ENCODE peak calls at places on chromosomes 12 and 14, in eight cellular contexts. H is SW480; F is NCI-H2081; O is HTR-8/SVneo; X is foreskin fibroblast; P is GOT3; Y is stimulated activated CD4-positive, alpha-beta T cell treated with anti-CD3 and anti-CD28 coated beads, Interleukin-2, amount 100 ng/mL, for 48 hours; S is NCI-H1092. C is an unnamed sample.

GRCh38 chr14:77153802-77154201 is 12.2 kb upstream of the ZDHHC22 start:
- DNase-seq in Y (no peak), P (no peak), O (no peak), S (no peak), F (no peak), X (no peak), H (no peak), C (no peak)

GRCh38 chr14:52455291-52456088 is 96.8 kb downstream of the TXNDC16 start:
- DNase-seq in O (no peak), P (no peak), S (no peak), F (no peak), H (no peak), Y (no peak), X (peak), C (peak)

GRCh38 chr14:92093320-92093719 is 13.1 kb downstream of the ATXN3 start:
- DNase-seq in Y (no peak), S (no peak), F (peak), P (no peak), H (no peak), O (no peak), X (peak), C (no peak)

GRCh38 chr12:108619369-108620160 is 14.1 kb downstream of the SELPLG start:
- DNase-seq in X (no peak), F (no peak), P (no peak), Y (no peak), O (no peak), H (no peak), S (no peak), C (no peak)

GRCh38 chr12:2776129-2776806 is 18.5 kb upstream of the FKBP4 start:
- DNase-seq in X (no peak), H (no peak), Y (no peak), S (no peak), P (no peak), F (no peak), O (no peak), C (no peak)

GRCh38 chr14:26598081-26598671 is 343 bp upstream of the NOVA1 start:
- DNase-seq in H (peak), O (peak), Y (no peak), S (peak), F (peak), X (peak), P (peak), C (peak)

GRCh38 chr14:56196274-56196673 is 78.1 kb downstream of the PELI2 start:
- DNase-seq in H (no peak), P (no peak), F (no peak), Y (no peak), O (no peak), X (peak), S (no peak), C (no peak)

GRCh38 chr14:95143813-95144620 is 13.3 kb downstream of the DICER1 start:
- DNase-seq in H (no peak), P (no peak), Y (no peak), F (no peak), O (no peak), S (no peak), X (no peak), C (no peak)

GRCh38 chr12:85016423-85016822 is 19.7 kb downstream of the TSPAN19 start:
- DNase-seq in H (peak), F (no peak), P (no peak), X (peak), S (no peak), Y (no peak), O (no peak), C (peak)

GRCh38 chr12:100077367-100077766 is 65.3 kb downstream of the BLTP3B start:
- DNase-seq in Y (no peak), H (no peak), X (peak), S (no peak), F (no peak), P (no peak), O (no peak), C (no peak)

GRCh38 chr12:125922328-125922727 is 857.1 kb downstream of the AACS start:
- DNase-seq in H (no peak), F (no peak), O (no peak), P (no peak), Y (no peak), S (no peak), X (no peak), C (no peak)

C was measured in RWPE1.